ENCODE peak calls at places on chromosome 5, in seven cellular contexts. U is tibial artery, T is cardiac fibroblast, Q is brain microvascular endothelial cell, A is transverse colon, Z is stomach, P is heart right ventricle. V is an unnamed sample.

GRCh38 chr5:125401724-125402622 is 655.5 kb upstream of the ZNF608 start:
- DNase-seq in U (no peak), T (peak; percentile 15), Q (no peak), A (no peak), Z (no peak), P (no peak), V (no peak)

GRCh38 chr5:8865686-8866374 is 680.0 kb downstream of the SEMA5A start:
- DNase-seq in U (no peak), T (no peak), Q (no peak), A (no peak), Z (no peak), P (no peak), V (no peak)

GRCh38 chr5:157076558-157076957 is 17.6 kb upstream of the HAVCR1 start:
- DNase-seq in U (peak; percentile 35), T (peak; percentile 6), Q (peak; percentile 29), A (no peak), Z (no peak), P (no peak), V (no peak)

GRCh38 chr5:147427784-147428401 is 82.0 kb downstream of the DPYSL3 start:
- DNase-seq in U (peak; percentile 69), T (peak; percentile 72), Q (peak; percentile 16), A (no peak), Z (no peak), P (no peak), V (no peak)

GRCh38 chr5:151523335-151523734 is 67.8 kb downstream of the FAT2 start:
- DNase-seq in U (no peak), T (peak; percentile 36), Q (peak; percentile 59), A (no peak), Z (no peak), P (no peak), V (no peak)

GRCh38 chr5:83956386-83956785 is 235.7 kb upstream of the HAPLN1 start:
- DNase-seq in U (no peak), T (no peak), Q (peak; percentile 14), A (no peak), Z (no peak), P (no peak), V (no peak)

GRCh38 chr5:124706729-124707361 is 39.6 kb downstream of the ZNF608 start:
- DNase-seq in U (no peak), T (peak; percentile 38), Q (no peak), A (peak; percentile 31), Z (peak; percentile 52), P (peak; percentile 68), V (no peak)

GRCh38 chr5:142872795-142873194 is 102.6 kb downstream of the ARHGAP26 start:
- DNase-seq in U (no peak), T (peak; percentile 61), Q (peak; percentile 68), A (peak; percentile 73), Z (peak; percentile 53), P (peak; percentile 46), V (no peak)

GRCh38 chr5:75052461-75053285 is at the start of gene GCNT4:
- DNase-seq in U (peak; percentile 30), T (peak; percentile 64), Q (no peak), A (peak; percentile 38), Z (peak; percentile 52), P (peak; percentile 24), V (no peak)

GRCh38 chr5:75048457-75048953 is 3.9 kb downstream of the GCNT4 start:
- DNase-seq in U (no peak), T (no peak), Q (peak; percentile 43), A (no peak), Z (no peak), P (no peak), V (no peak)

GRCh38 chr5:75051217-75051751 is 1.1 kb downstream of the GCNT4 start:
- DNase-seq in U (no peak), T (no peak), Q (no peak), A (peak; percentile 74), Z (peak; percentile 70), P (no peak), V (no peak)

GRCh38 chr5:75049581-75050274 is 2.6 kb downstream of the GCNT4 start:
- DNase-seq in U (peak; percentile 41), T (peak; percentile 66), Q (peak; percentile 44), A (peak; percentile 77), Z (peak; percentile 70), P (peak; percentile 33), V (no peak)

GRCh38 chr5:75050415-75050814 is 1.9 kb downstream of the GCNT4 start:
- DNase-seq in U (no peak), T (peak; percentile 31), Q (no peak), A (no peak), Z (no peak), P (no peak), V (no peak)
- TF ChIP-seq CTCF in U (no peak), T (peak; percentile 43), Q (peak; percentile 70), A (no peak), Z (peak; percentile 15), P (no peak), V (peak; percentile 61)

DNA sequence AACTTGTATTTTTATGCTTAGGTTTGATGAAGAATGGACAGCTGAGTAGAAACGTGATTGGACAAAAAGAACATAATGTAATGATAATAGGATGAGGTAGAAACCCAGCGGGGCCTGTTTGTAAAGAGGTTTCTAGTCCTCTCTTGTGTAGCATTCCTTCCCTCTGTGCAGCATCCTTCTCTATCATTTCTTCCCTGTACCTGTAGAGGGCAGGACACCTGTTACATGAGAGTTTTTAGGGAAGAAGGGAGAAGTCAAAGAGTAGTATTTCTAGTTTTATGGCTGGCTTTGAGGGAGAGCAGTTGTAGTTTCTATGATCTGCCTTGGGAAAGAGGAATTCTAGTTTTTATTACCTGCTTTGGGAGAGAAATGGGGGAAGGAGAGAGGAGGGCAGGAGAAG is 162.1 kb upstream of the FST start:
- DNase-seq in U (no peak), T (no peak), Q (no peak), A (no peak), Z (no peak), P (no peak), V (no peak)
- H3K4me3 ChIP-seq in U (no peak overlapping the region), T (no peak overlapping the region), Q (no peak overlapping the region), A (no peak overlapping the region), Z (no peak overlapping the region), P (no peak overlapping the region), V (no peak overlapping the region)

DNA sequence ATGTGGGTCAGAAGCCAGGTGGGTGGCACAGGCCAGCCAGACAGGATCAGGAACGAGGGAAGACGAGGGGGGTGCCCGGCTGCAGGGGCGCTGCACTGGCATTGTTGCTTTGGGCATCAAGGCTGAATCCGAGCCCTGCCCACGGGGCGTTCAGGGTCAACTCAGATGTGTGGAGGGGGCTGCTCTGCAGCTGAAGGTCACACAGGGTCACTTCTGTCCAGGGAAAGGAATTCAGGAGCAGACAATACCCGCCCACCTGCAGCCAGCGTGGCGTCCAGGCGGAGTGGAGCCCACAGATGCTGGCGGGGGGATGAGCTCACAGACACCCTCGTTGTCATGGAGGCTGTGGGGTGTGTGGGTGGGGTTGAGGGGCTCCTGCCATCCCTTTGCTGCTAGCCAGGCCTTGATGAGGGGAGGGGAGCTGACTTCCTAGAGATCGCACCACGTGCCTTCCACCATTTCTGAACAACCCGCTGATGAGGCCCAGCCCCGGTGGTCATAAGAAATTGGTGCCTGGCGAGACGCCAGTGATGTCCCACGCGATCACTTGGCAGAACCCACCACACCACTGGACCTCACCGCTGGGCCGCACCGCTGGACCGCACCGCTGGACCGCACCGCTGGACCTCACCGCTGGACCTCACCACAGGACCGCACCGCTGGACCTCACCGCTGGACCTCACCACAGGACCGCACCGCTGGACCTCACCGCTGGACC is 31.2 kb downstream of the MRPL36 start:
- DNase-seq in U (no peak), T (no peak), Q (no peak), A (no peak), Z (no peak), P (no peak), V (no peak)
- TF ChIP-seq CTCF in U (no peak), T (no peak), Q (no peak), A (no peak), Z (no peak), P (no peak), V (no peak)

DNA sequence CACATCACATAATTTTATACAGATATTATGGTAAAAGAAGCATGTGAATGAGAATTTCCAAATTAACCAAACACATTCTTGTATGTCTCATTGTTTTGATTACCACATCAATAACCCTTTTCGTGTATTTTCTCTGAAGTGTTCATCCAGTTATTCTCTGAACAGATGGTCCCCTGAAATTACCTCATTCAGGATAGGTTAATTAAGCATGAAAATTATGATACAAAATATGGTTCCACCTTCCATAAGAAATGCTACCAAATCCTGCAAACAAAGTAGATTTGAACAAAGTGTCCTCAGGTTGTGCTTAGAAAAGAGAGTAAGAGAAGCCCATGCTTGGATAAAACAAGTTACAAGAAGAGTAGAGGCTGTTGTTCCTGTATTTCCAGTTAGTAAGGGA is 83.1 kb upstream of the LMNB1 start:
- DNase-seq in U (no peak), T (no peak), Q (no peak), A (no peak), Z (no peak), P (no peak), V (no peak)
- H3K4me3 ChIP-seq in U (no peak overlapping the region), T (no peak overlapping the region), Q (no peak overlapping the region), A (no peak overlapping the region), Z (no peak overlapping the region), P (no peak overlapping the region), V (no peak overlapping the region)

DNA sequence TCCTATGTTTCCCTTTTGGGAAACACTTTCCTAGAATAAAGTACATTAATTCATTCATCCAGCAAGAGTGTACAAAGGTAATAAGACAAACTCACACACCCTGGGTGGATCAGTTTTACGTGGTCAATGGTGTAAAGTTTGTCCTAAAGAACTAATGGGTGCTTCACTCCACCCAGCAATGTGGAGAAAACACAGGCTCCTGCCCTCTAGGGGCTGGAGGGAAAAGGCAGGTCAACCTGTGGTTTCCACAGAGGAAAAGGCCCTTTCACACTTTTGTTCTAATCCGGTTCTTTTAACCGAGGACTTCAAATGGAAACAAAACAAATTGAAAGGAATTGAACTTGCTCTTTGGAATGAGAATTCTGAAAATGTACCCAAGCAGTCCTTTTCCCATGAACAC is 80.9 kb upstream of the SPOCK1 start:
- DNase-seq in U (no peak), T (no peak), Q (no peak), A (no peak), Z (no peak), P (no peak), V (no peak)
- TF ChIP-seq CTCF in U (no peak), T (peak; percentile 27), Q (peak; percentile 52), A (no peak), Z (no peak), P (peak; percentile 14), V (no peak)

GRCh38 chr5:126508251-126508961 is 85.2 kb downstream of the GRAMD2B start:
- DNase-seq in U (no peak), T (no peak), Q (no peak), A (no peak), Z (no peak), P (no peak), V (no peak)
- H3K4me3 ChIP-seq in U (no peak overlapping the region), T (no peak overlapping the region), Q (no peak overlapping the region), A (no peak overlapping the region), Z (no peak overlapping the region), P (no peak overlapping the region), V (no peak overlapping the region)